ENCODE peak calls at places on chromosomes 11 and 22, in eight cellular contexts. G is A549, P is sigmoid colon, O is SK-N-SH, Z is K562, M is tibial nerve, U is suprapubic skin, L is stomach. B is an unnamed sample. For H3K9me3, the result is how much of the 10 kb centered on the place peaks cover.

GRCh38 chr11:60492488-60493009 is at the start of gene MS4A12:
- DNase-seq in G (no peak), P (no peak), O (no peak), Z (no peak), M (no peak), U (no peak), L (no peak), B (no peak)

GRCh38 chr11:111674941-111675340 is 72.7 kb downstream of the SIK2 start:
- DNase-seq in G (no peak), P (no peak), O (no peak), Z (no peak), M (no peak), U (no peak), L (no peak), B (no peak)

GRCh38 chr11:56740886-56741285 is 7.6 kb downstream of the OR9G4 start:
- DNase-seq in G (no peak), P (no peak), O (no peak), Z (no peak), M (no peak), U (no peak), L (no peak), B (no peak)

GRCh38 chr11:61893981-61894380 is 2.6 kb upstream of the FADS3 start:
- DNase-seq in G (no peak), P (no peak), O (no peak), Z (no peak), M (no peak), U (no peak), L (no peak), B (no peak)

GRCh38 chr22:29139965-29140782 is 65.5 kb upstream of the EMID1 start:
- DNase-seq in G (no peak), P (no peak), O (no peak), Z (no peak), M (no peak), U (peak), L (no peak), B (no peak)

GRCh38 chr11:40104941-40105550 is 1354.4 kb downstream of the LRRC4C start:
- DNase-seq in G (no peak), P (no peak), O (no peak), Z (no peak), M (no peak), U (no peak), L (no peak), B (no peak)

GRCh38 chr11:91513734-91514133 is 710.9 kb upstream of the FAT3 start:
- DNase-seq in G (no peak), P (no peak), O (peak), Z (no peak), M (no peak), U (no peak), L (no peak), B (no peak)

GRCh38 chr11:61488651-61489291 is 19.8 kb upstream of the LRRC10B start:
- DNase-seq in G (no peak), P (no peak), O (peak), Z (peak), M (peak), U (no peak), L (peak), B (peak)

GRCh38 chr11:119773016-119773415 is 44.0 kb upstream of the NECTIN1 start:
- DNase-seq in G (no peak), P (no peak), O (peak), Z (no peak), M (no peak), U (no peak), L (no peak), B (no peak)

GRCh38 chr22:46119093-46119728 is 31.1 kb upstream of the PPARA start:
- DNase-seq in G (no peak), P (no peak), O (no peak), Z (no peak), M (no peak), U (no peak), L (no peak), B (no peak)

GRCh38 chr22:40345271-40345670 is 1.0 kb upstream of the ADSL start:
- DNase-seq in G (no peak), P (no peak), O (no peak), Z (no peak), M (no peak), U (no peak), L (no peak), B (peak)

GRCh38 chr22:23061471-23062280 is 8.6 kb upstream of the GNAZ start:
- DNase-seq in G (no peak), P (no peak), O (peak), Z (peak), M (no peak), U (peak), L (peak), B (no peak)
- TF ChIP-seq EP300 in G (no peak), P (no peak), O (no peak), Z (no peak), M (no peak), U (no peak), L (no peak), B (no peak)

DNA sequence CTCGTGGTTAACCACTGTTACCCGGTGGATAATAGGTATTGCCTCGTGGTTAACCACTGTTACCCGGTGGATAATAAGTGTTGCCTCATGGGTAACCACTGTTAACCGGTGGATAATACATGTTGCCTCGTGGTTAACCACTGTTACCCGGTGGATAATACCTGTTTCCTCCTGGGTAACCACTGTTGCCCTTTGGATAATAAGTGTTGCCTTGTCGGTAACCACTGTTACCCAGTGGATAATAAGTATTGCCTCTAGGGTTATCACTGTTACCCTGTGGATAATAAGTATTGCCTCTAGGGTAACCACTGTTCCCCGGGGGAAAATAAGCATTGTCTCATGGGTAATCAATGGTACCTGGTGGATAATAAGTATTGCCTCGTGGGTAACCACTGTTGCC is 15.0 kb upstream of the NXPE4 start:
- DNase-seq in G (no peak), P (no peak), O (no peak), Z (no peak), M (no peak), U (no peak), L (no peak), B (no peak)
- H3K9me3 ChIP-seq in G (under half), P (under half), O (under half), Z (under half), M (under half), U (under half), L (under half), B (under half)

DNA sequence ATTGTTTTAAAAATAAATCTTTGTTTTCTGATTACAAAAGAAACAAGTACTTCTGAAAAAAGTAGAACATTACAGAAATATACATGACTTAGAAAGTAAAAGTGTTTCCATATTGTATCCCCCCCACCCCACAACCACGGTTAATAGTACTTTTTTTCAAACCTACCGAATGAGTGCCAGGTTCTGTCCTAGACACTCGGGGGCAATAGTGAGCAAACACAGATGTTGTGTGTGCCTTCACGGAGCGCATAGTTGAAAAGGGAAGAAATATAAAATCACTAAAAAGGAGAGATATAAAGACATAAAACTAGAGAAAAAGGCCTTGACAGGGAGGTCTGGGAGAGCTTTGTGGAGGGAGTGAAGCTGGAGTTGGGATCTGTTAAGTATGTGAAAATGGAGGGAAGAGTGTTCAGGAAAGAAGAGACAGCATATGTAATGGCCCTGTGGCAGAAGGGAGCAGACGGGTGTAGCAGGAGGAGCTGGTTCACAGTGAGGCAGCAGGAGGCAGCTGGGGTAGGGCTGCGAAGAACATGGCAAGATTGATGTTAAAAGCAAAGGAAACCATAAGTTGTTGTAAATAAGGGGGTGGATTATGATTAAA is 42.1 kb upstream of the ALX4 start:
- DNase-seq in G (peak), P (no peak), O (peak), Z (no peak), M (no peak), U (no peak), L (no peak), B (no peak)
- TF ChIP-seq CTCF in G (peak), P (no peak), O (peak), Z (peak), M (no peak), U (no peak), L (no peak), B (no peak)

DNA sequence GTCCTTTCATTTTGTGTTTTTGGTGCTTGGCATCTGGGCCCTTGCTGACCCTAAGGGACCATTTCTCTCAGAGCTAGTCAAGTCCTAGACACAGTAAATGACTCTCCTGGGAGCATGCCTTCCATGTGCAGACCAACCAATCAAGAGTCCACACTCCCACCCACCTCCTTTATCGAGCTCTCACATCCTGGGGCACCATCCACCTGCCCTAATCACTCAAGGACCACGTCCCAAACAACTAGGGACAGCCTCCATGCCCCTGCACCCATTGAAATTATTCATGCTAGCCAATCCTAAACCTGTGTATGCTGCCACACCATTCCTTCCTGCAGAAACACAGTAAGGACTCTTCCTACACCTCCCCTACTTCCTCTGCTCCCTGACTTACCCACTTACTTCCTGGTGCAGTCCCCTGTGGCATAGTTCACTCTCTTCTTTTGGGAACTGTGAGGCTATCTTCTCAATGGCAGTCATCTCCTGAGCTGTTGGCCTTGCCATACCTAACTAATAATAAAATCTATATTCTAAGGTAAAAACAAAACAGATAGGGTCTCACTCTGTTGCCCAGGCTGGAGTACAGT is 6.4 kb upstream of the SAA2 start:
- DNase-seq in G (no peak), P (no peak), O (no peak), Z (no peak), M (no peak), U (no peak), L (no peak), B (no peak)
- TF ChIP-seq EP300 in G (no peak), P (no peak), O (no peak), Z (no peak), M (no peak), U (no peak), L (no peak), B (no peak)

GRCh38 chr22:47474464-47474863 is 712.0 kb downstream of the TBC1D22A start:
- DNase-seq in G (no peak), P (no peak), O (no peak), Z (no peak), M (no peak), U (no peak), L (no peak), B (no peak)

GRCh38 chr22:47476226-47476625 is 713.8 kb downstream of the TBC1D22A start:
- DNase-seq in G (no peak), P (no peak), O (no peak), Z (no peak), M (no peak), U (no peak), L (no peak), B (no peak)

GRCh38 chr22:47474895-47475294 is 712.4 kb downstream of the TBC1D22A start:
- DNase-seq in G (no peak), P (no peak), O (no peak), Z (no peak), M (no peak), U (no peak), L (no peak), B (no peak)

GRCh38 chr22:47472636-47473035 is 710.2 kb downstream of the TBC1D22A start:
- DNase-seq in G (no peak), P (no peak), O (no peak), Z (no peak), M (no peak), U (no peak), L (no peak), B (no peak)
- H3K9me3 ChIP-seq in G (under half), P (under half), O (under half), Z (under half), M (under half), U (under half), L (under half), B (under half)

DNA sequence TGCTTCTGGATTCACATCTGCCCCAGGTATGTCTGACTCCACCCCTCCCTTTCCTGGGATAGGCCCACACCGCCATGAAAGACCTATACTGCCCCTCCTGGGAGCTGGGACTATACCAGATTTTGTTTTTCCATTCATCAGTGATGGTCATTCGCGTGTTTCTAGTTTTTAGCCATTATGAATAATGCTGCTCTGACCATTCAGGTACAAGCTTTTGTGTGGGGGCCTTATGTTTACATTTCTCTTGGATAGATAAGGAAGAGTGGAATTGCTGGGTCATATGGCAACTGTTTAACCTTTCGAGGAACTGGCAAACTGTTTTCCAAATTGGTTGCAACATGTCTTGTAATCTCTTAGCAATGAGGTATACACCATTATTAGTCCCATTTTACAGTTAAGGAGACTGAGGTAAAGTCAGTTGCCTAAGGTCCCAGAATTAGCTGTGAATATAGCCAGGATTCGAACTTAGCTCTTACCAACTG is 1.2 kb upstream of the TBC1D10A start:
- DNase-seq in G (no peak), P (no peak), O (peak), Z (peak), M (no peak), U (no peak), L (no peak), B (no peak)
- TF ChIP-seq CTCF in G (no peak), P (no peak), O (peak), Z (peak), M (no peak), U (no peak), L (no peak), B (no peak)

GRCh38 chr22:18968011-18968749 is 32.1 kb upstream of the PRODH start:
- DNase-seq in G (no peak), P (no peak), O (no peak), Z (peak), M (no peak), U (no peak), L (no peak), B (no peak)
- TF ChIP-seq EP300 in G (no peak), P (no peak), O (no peak), Z (no peak), M (no peak), U (no peak), L (no peak), B (no peak)

GRCh38 chr11:18772211-18772610 is 19.4 kb downstream of the PTPN5 start:
- DNase-seq in G (no peak), P (no peak), O (no peak), Z (no peak), M (no peak), U (no peak), L (no peak), B (no peak)
- H3K9me3 ChIP-seq in G (under half), P (under half), O (under half), Z (under half), M (under half), U (under half), L (under half), B (under half)